ENCODE peak calls at places on chromosome 1, in four cellular contexts. One of them, this sample, is unnamed.

GRCh38 chr1:26692793-26693490 is 2.9 kb upstream of the ARID1A start:
- DNase-seq in HepG2: peak; percentile 97
- DNase-seq in WTC11: peak; percentile 93
- DNase-seq in K562: peak; percentile 85
- DNase-seq in this sample: peak; percentile 94

GRCh38 chr1:178918955-178919354 is 48.1 kb upstream of the ANGPTL1 start:
- DNase-seq in K562: no peak
- DNase-seq in WTC11: no peak
- DNase-seq in HepG2: peak; percentile 55
- DNase-seq in this sample: no peak

GRCh38 chr1:41851589-41851988 is 67.1 kb downstream of the HIVEP3 start:
- DNase-seq in HepG2: no peak
- DNase-seq in WTC11: no peak
- DNase-seq in K562: no peak
- DNase-seq in this sample: no peak

GRCh38 chr1:84145051-84145450 is 980 bp downstream of the PRKACB start:
- DNase-seq in WTC11: no peak
- DNase-seq in K562: no peak
- DNase-seq in HepG2: no peak
- DNase-seq in this sample: no peak

GRCh38 chr1:65527211-65527610 is 106.7 kb downstream of the LEPR start:
- DNase-seq in WTC11: no peak
- DNase-seq in K562: no peak
- DNase-seq in HepG2: no peak
- DNase-seq in this sample: no peak

GRCh38 chr1:108034396-108034795 is 69.4 kb upstream of the VAV3 start:
- DNase-seq in K562: no peak
- DNase-seq in WTC11: no peak
- DNase-seq in HepG2: no peak
- DNase-seq in this sample: no peak

GRCh38 chr1:157893681-157894080 is 52.1 kb upstream of the CD5L start:
- DNase-seq in HepG2: no peak
- DNase-seq in K562: no peak
- DNase-seq in WTC11: no peak
- DNase-seq in this sample: no peak

GRCh38 chr1:85571830-85572229 is 8.7 kb upstream of the CCN1 start:
- DNase-seq in HepG2: no peak
- DNase-seq in K562: no peak
- DNase-seq in WTC11: no peak
- DNase-seq in this sample: no peak

GRCh38 chr1:171218661-171219060 is 29.6 kb upstream of the FMO1 start:
- DNase-seq in WTC11: no peak
- DNase-seq in K562: no peak
- DNase-seq in HepG2: no peak
- DNase-seq in this sample: no peak

GRCh38 chr1:54229281-54229891 is 29.4 kb downstream of the MRPL37 start:
- DNase-seq in WTC11: no peak
- DNase-seq in HepG2: peak; percentile 35
- DNase-seq in K562: no peak
- DNase-seq in this sample: no peak

GRCh38 chr1:103416681-103417318 is 108.7 kb upstream of the RNPC3 start:
- DNase-seq in K562: no peak
- DNase-seq in WTC11: no peak
- DNase-seq in HepG2: no peak
- DNase-seq in this sample: no peak

GRCh38 chr1:188489336-188490112 is 1660.8 kb downstream of the PLA2G4A start:
- DNase-seq in WTC11: no peak
- DNase-seq in K562: no peak
- DNase-seq in HepG2: no peak
- DNase-seq in this sample: no peak

GRCh38 chr1:156129687-156130577 is 15.4 kb downstream of the LMNA start:
- DNase-seq in HepG2: peak; percentile 98
- DNase-seq in WTC11: peak; percentile 94
- DNase-seq in K562: peak; percentile 72
- DNase-seq in this sample: no peak

GRCh38 chr1:32208891-32209309 is at the start of gene DCDC2B:
- DNase-seq in K562: no peak
- DNase-seq in WTC11: no peak
- DNase-seq in HepG2: peak; percentile 24
- DNase-seq in this sample: no peak

GRCh38 chr1:112143871-112144441 is 154.5 kb upstream of the KCND3 start:
- DNase-seq in HepG2: no peak
- DNase-seq in WTC11: no peak
- DNase-seq in K562: no peak
- DNase-seq in this sample: no peak
- TF ChIP-seq USF2 in HepG2: no peak
- TF ChIP-seq USF2 in WTC11: no peak
- TF ChIP-seq USF2 in K562: no peak
- TF ChIP-seq USF2 in this sample: no peak

DNA sequence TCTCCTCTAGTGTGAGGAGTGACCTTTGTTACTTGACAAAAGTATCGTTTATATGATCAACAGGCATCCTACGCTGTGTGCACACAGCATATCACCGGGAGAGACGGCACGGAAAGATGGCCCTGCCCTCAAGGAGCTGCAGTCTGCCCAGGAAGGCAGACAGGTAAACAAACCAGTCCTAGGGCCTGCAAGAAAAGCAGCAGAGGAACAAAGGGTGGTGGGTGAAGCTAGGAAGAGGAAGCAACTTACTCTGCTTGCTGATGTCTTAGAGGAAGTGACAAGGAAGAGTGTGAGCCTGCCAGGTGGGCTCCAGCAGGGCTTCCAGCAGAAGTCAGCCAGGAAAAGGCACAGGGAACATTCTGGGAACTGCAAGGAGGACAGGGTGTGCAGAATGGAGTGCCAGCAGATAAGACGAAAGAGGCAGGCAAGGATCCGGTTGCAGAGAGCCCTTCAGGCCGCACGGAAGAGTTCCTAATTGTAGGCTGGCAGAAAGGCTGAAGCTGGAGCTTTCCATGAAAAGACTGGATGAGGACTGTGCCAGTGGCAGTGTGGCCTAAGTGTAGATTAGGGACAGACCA is 106.7 kb downstream of the SLC45A1 start:
- DNase-seq in K562: no peak
- DNase-seq in HepG2: no peak
- DNase-seq in WTC11: peak; percentile 38
- DNase-seq in this sample: no peak
- TF ChIP-seq CREM in K562: no peak
- TF ChIP-seq CREM in HepG2: no peak
- TF ChIP-seq CREM in WTC11: no peak
- TF ChIP-seq CREM in this sample: peak; percentile 5

GRCh38 chr1:206035027-206035426 is 11.3 kb upstream of the CTSE start:
- DNase-seq in WTC11: no peak
- DNase-seq in HepG2: no peak
- DNase-seq in K562: no peak
- DNase-seq in this sample: no peak

GRCh38 chr1:206029484-206029883 is 5.8 kb upstream of the CTSE start:
- DNase-seq in K562: no peak
- DNase-seq in WTC11: no peak
- DNase-seq in HepG2: no peak
- DNase-seq in this sample: no peak

GRCh38 chr1:206032356-206033140 is 8.9 kb upstream of the CTSE start:
- DNase-seq in HepG2: no peak
- DNase-seq in WTC11: no peak
- DNase-seq in K562: no peak
- DNase-seq in this sample: no peak

GRCh38 chr1:206025283-206025820 is 1.7 kb upstream of the CTSE start:
- DNase-seq in HepG2: no peak
- DNase-seq in K562: no peak
- DNase-seq in WTC11: no peak
- DNase-seq in this sample: no peak

GRCh38 chr1:206030714-206031113 is 7.0 kb upstream of the CTSE start:
- DNase-seq in WTC11: peak; percentile 76
- DNase-seq in K562: peak; percentile 36
- DNase-seq in HepG2: peak; percentile 87
- DNase-seq in this sample: peak; percentile 66
- TF ChIP-seq USF2 in WTC11: no peak
- TF ChIP-seq USF2 in K562: no peak
- TF ChIP-seq USF2 in HepG2: no peak
- TF ChIP-seq USF2 in this sample: no peak

DNA sequence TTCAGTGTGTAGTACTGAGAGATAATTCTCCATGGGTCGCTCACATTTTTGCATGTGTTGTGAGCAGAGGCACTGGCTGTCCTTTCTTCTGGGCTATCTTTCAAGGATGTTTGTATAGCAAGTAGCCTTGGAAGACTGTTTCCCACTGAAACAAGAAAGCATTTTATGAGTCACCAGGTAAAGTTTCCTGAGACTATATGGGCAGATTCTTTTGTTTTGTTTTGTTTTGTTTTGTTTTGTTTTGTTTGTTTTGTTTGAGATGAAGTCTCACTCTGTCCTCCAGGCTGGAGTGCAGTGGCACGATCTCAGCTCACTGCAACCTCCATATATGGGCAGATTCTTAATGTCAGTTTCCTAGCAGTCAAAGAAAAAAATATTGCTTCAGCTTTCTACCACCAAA is 912.6 kb downstream of the TTLL7 start:
- DNase-seq in K562: no peak
- DNase-seq in WTC11: no peak
- DNase-seq in HepG2: no peak
- DNase-seq in this sample: no peak
- TF ChIP-seq CREM in K562: no peak
- TF ChIP-seq CREM in WTC11: no peak
- TF ChIP-seq CREM in HepG2: no peak
- TF ChIP-seq CREM in this sample: no peak

DNA sequence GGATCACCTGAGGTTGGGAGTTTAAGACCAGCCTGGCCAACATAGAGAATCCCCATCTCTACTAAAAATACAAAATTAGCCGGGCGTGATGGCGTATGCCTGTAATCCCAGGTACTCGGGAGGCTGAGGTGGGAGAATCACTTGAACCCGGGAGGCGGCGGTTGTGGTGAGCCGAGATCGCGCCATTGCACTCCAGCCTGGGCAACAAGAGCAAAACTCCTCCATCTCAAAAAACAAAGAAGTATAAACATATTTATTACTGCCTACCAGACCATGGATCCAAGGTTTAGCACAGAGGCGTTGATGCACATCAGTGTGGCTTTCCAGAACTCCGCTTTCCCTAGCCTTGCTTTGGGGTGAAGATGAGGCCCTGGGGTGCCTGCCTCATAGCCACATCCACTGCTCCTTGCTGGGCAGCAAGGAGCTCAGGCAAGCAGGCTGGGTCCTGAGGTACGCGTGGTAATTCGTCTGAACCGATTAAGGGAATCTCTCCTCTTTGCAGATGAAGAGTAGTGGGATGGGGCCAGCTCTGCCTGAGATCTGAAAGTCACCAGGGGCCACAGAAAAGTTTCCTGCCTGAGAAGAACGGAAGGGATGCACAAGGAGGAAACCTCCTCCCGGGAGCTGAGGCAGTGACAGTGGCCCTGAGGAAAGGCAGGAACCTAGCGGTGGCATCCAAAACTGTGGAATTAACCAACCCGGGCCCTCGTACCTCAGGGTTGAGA is 52.3 kb upstream of the LBR start:
- DNase-seq in WTC11: no peak
- DNase-seq in HepG2: no peak
- DNase-seq in K562: no peak
- DNase-seq in this sample: no peak
- TF ChIP-seq USF2 in WTC11: no peak
- TF ChIP-seq USF2 in HepG2: no peak
- TF ChIP-seq USF2 in K562: no peak
- TF ChIP-seq USF2 in this sample: no peak

GRCh38 chr1:153697191-153697872 is 18.8 kb downstream of the NPR1 start:
- DNase-seq in K562: peak; percentile 93
- DNase-seq in WTC11: peak; percentile 56
- DNase-seq in HepG2: peak; percentile 27
- DNase-seq in this sample: no peak
- TF ChIP-seq CREM in K562: no peak
- TF ChIP-seq CREM in WTC11: no peak
- TF ChIP-seq CREM in HepG2: no peak
- TF ChIP-seq CREM in this sample: no peak

GRCh38 chr1:209758360-209758759 is 2.5 kb downstream of the TRAF3IP3 start:
- DNase-seq in HepG2: no peak
- DNase-seq in WTC11: no peak
- DNase-seq in K562: no peak
- DNase-seq in this sample: no peak
- TF ChIP-seq USF2 in HepG2: no peak
- TF ChIP-seq USF2 in WTC11: no peak
- TF ChIP-seq USF2 in K562: no peak
- TF ChIP-seq USF2 in this sample: no peak

GRCh38 chr1:153578936-153579335 is 13.3 kb upstream of the S100A2 start:
- DNase-seq in HepG2: no peak
- DNase-seq in WTC11: no peak
- DNase-seq in K562: no peak
- DNase-seq in this sample: no peak

GRCh38 chr1:153577624-153578051 is 12.0 kb upstream of the S100A2 start:
- DNase-seq in WTC11: no peak
- DNase-seq in HepG2: no peak
- DNase-seq in K562: no peak
- DNase-seq in this sample: no peak

GRCh38 chr1:153577138-153577537 is 11.5 kb upstream of the S100A2 start:
- DNase-seq in HepG2: no peak
- DNase-seq in WTC11: no peak
- DNase-seq in K562: no peak
- DNase-seq in this sample: no peak

GRCh38 chr1:153573351-153573750 is 7.7 kb upstream of the S100A2 start:
- DNase-seq in WTC11: no peak
- DNase-seq in HepG2: no peak
- DNase-seq in K562: no peak
- DNase-seq in this sample: no peak

DNA sequence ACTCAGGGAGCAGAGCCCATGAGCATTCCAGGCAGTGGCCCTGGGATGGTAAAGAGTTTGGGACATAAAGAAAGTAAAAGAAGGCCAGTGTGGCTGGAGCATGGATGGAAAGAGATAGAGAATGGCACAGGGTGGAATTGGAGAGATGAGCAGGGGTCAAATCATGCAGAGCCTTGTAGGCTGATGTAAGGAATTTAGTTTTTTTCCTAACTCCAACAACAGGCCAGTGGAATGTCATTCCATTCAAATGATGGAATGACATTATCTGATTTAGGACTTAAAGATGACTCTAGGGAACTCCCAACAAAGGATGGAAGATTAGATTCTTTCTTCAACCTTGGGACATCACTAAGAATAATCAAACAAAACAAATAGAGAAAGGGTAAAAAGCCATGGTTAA is 12.8 kb upstream of the S100A2 start:
- DNase-seq in HepG2: no peak
- DNase-seq in K562: no peak
- DNase-seq in WTC11: no peak
- DNase-seq in this sample: no peak
- TF ChIP-seq CREM in HepG2: no peak
- TF ChIP-seq CREM in K562: no peak
- TF ChIP-seq CREM in WTC11: no peak
- TF ChIP-seq CREM in this sample: no peak